ENCODE peak calls at places on chromosome 6, in four cellular contexts. H is neural progenitor cell, A is HCT116, G is MM.1S. T is an unnamed sample.

GRCh38 chr6:122838060-122838780 is 49.2 kb downstream of the SMPDL3A start:
- DNase-seq in H (no peak), A (no peak), G (peak; percentile 14), T (peak; percentile 28)

GRCh38 chr6:40733770-40734396 is 146.7 kb upstream of the LRFN2 start:
- DNase-seq in A (no peak), H (no peak), G (no peak), T (no peak)

GRCh38 chr6:56534680-56535419 is 107.8 kb downstream of the DST start:
- DNase-seq in A (no peak), G (no peak), H (no peak), T (peak; percentile 77)

GRCh38 chr6:145294942-145295341 is 440.4 kb downstream of the EPM2A start:
- DNase-seq in A (no peak), G (no peak), H (no peak), T (no peak)

GRCh38 chr6:9412951-9413559 is 977.7 kb upstream of the SLC35B3 start:
- DNase-seq in A (peak; percentile 34), G (peak; percentile 59), H (peak; percentile 48), T (peak; percentile 75)

GRCh38 chr6:7542065-7542877 is 800 bp downstream of the DSP start:
- DNase-seq in A (no peak), H (peak; percentile 80), G (no peak), T (peak; percentile 82)

GRCh38 chr6:116246089-116246488 is 7.8 kb downstream of the TSPYL4 start:
- DNase-seq in A (no peak), G (no peak), H (no peak), T (no peak)

GRCh38 chr6:124040655-124041054 is 237.0 kb downstream of the NKAIN2 start:
- DNase-seq in H (no peak), G (peak; percentile 9), A (no peak), T (no peak)

GRCh38 chr6:124002377-124003081 is 198.9 kb downstream of the NKAIN2 start:
- DNase-seq in A (no peak), H (no peak), G (peak; percentile 41), T (no peak)

GRCh38 chr6:2565499-2565898 is 185.2 kb downstream of the MYLK4 start:
- DNase-seq in H (no peak), G (no peak), A (no peak), T (no peak)

GRCh38 chr6:42201382-42201781 is 6.6 kb upstream of the GUCA1B start:
- DNase-seq in H (no peak), A (no peak), G (no peak), T (no peak)

GRCh38 chr6:166586424-166587156 is at the start of gene RAMACL:
- DNase-seq in G (no peak), A (peak; percentile 51), H (peak; percentile 61), T (peak; percentile 79)

GRCh38 chr6:166582258-166582657 is 4.2 kb downstream of the RAMACL start:
- DNase-seq in A (no peak), G (no peak), H (no peak), T (no peak)

GRCh38 chr6:166584046-166584679 is 2.3 kb downstream of the RAMACL start:
- DNase-seq in G (no peak), A (no peak), H (no peak), T (no peak)

GRCh38 chr6:166583230-166583629 is 3.2 kb downstream of the RAMACL start:
- DNase-seq in H (no peak), A (no peak), G (no peak), T (no peak)

GRCh38 chr6:166584813-166585429 is 1.6 kb downstream of the RAMACL start:
- DNase-seq in G (no peak), H (no peak), A (no peak), T (no peak)
- H3K27ac ChIP-seq in G (no peak overlapping the region), H (no peak overlapping the region), A (no peak overlapping the region), T (no peak overlapping the region)

DNA sequence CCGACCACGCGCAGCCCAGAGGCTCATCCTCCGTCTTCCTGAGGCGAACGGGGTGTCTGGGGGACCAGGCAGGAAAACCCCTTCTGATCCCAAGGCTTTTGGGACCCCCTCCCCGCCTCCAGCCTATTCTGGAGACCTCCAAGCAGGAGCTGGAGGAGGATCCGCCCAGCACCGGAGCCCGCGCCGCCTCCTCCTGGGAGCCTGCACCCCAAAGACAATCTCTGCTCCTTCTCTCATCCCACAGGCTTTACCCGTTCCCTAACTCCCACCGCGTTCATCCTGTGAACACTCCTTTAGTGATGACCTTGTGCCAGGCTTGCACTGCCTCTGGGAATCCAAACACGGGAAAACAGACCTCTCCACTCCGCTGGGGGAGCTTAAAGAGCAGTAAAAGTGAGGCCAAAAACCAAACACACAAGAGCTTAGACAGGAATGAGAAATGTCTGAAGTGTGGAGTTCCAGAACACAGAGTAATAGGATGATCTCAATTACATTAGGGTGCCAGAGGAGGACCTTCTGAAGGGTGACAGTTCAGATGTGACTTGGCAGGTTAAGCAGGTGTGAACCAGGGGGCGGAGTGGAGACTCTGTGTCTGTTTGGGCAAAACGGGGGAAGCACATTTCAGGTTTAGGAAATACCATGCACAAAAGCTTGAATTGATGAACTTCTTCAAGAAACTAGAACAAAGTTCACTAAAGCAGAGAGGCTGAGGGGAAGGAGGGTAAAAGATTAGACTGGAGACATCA is 7.6 kb downstream of the HLA-DRB5 start:
- DNase-seq in A (no peak), H (peak; percentile 46), G (no peak), T (no peak)
- TF ChIP-seq EZH2 in A (no peak), H (no peak), G (no peak), T (no peak)

DNA sequence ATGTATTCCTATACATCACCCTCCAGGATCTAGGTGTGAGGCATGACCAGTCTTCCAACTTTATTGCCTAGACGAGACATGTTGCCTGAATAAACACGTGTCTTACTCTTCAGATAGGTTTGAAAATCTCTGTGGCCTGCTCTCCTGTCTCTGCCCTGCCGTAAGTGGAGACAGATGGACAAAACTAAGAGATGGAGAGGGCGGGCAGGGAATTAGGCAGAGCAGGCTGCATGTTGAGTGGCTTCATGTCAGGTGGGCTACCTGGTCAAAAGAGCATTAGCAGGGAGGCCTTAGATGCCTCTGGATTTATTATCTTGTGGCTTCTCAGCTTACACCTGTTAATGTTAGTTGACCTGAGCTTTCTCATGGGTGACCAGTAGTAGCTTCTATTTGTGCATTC is 59.0 kb upstream of the TULP4 start:
- DNase-seq in A (no peak), H (no peak), G (no peak), T (no peak)
- TF ChIP-seq EZH2phosphoT487 in A (no peak), H (no peak), G (no peak), T (no peak)

GRCh38 chr6:139538366-139538765 is 163.9 kb upstream of the CITED2 start:
- DNase-seq in G (no peak), H (no peak), A (no peak), T (no peak)

GRCh38 chr6:139542351-139542750 is 167.9 kb upstream of the CITED2 start:
- DNase-seq in G (no peak), H (no peak), A (no peak), T (no peak)

GRCh38 chr6:139539852-139540251 is 165.4 kb upstream of the CITED2 start:
- DNase-seq in H (no peak), A (peak; percentile 68), G (no peak), T (peak; percentile 32)

GRCh38 chr6:139536751-139537617 is 162.5 kb upstream of the CITED2 start:
- DNase-seq in G (no peak), A (no peak), H (no peak), T (no peak)

DNA sequence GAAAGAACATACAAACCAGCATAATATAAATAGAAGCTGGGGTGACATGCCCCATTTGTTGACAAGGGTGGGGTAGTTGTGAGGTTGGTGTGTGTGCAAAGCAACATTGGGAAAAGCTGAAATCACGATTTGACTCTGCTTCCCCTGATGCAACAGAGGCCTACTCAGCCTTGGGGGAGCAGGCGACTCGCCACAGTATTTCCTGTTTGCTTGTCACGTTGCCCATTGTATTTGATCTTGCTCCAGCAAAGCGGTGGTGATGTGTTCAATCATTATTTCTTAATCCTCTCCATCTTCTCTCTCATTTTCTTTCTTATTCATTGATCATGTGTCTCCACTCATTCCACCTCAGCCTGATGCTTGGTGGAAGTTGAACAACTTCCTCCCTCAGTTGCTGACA is 165.8 kb upstream of the CITED2 start:
- DNase-seq in G (no peak), A (no peak), H (no peak), T (no peak)
- H3K27ac ChIP-seq in G (no peak overlapping the region), A (no peak overlapping the region), H (no peak overlapping the region), T (no peak overlapping the region)

T was measured in GM23338.